ENCODE peak calls at places on chromosomes 12 and 14, in nine cellular contexts. O is suprapubic skin, Z is tibial nerve, B is A673, E is breast epithelium, K is psoas muscle, J is HCT116, Q is left ventricle myocardium inferior, Y is pancreas. H is an unnamed sample.

GRCh38 chr12:144650-145284 is 69.2 kb downstream of the SLC6A12 start:
- DNase-seq in O (no peak), Z (no peak), B (no peak), E (no peak), K (no peak), J (no peak), Q (no peak), Y (no peak), H (no peak)

GRCh38 chr12:49636979-49637378 is 13.6 kb downstream of the PRPF40B start:
- DNase-seq in O (no peak), Z (no peak), B (peak; percentile 82), E (no peak), K (no peak), J (peak; percentile 22), Q (no peak), Y (no peak), H (no peak)

GRCh38 chr12:54431911-54432814 is 13.1 kb upstream of the ITGA5 start:
- DNase-seq in O (peak; percentile 86), Z (peak; percentile 27), B (peak; percentile 85), E (no peak), K (peak; percentile 82), J (no peak), Q (peak; percentile 77), Y (peak; percentile 62), H (peak; percentile 93)

GRCh38 chr12:57459750-57460400 is at the start of gene GLI1:
- DNase-seq in O (no peak), Z (no peak), B (peak; percentile 51), E (no peak), K (no peak), J (no peak), Q (no peak), Y (peak; percentile 56), H (no peak)

GRCh38 chr12:109264095-109264942 is 44.8 kb downstream of the FOXN4 start:
- DNase-seq in O (peak; percentile 90), Z (peak; percentile 54), B (peak; percentile 87), E (peak; percentile 68), K (peak; percentile 87), J (peak; percentile 77), Q (peak; percentile 70), Y (peak; percentile 66), H (peak; percentile 88)

GRCh38 chr12:121036810-121037326 is 2.2 kb downstream of the OASL start:
- DNase-seq in O (no peak), Z (no peak), B (peak; percentile 39), E (no peak), K (no peak), J (no peak), Q (no peak), Y (no peak), H (no peak)

GRCh38 chr12:58496411-58496810 is 423.9 kb downstream of the LRIG3 start:
- DNase-seq in O (no peak), Z (no peak), B (no peak), E (no peak), K (no peak), J (no peak), Q (no peak), Y (no peak), H (no peak)

GRCh38 chr14:68794130-68794855 is 1.4 kb upstream of the ZFP36L1 start:
- DNase-seq in O (peak; percentile 95), Z (peak; percentile 87), B (peak; percentile 64), E (peak; percentile 89), K (peak; percentile 95), J (no peak), Q (peak; percentile 90), Y (peak; percentile 85), H (peak; percentile 96)

GRCh38 chr12:115088328-115088994 is 404.5 kb upstream of the TBX3 start:
- DNase-seq in O (no peak), Z (no peak), B (no peak), E (no peak), K (no peak), J (no peak), Q (peak; percentile 22), Y (peak; percentile 64), H (no peak)

GRCh38 chr14:56498112-56498511 is 81.5 kb upstream of the TMEM260 start:
- DNase-seq in O (no peak), Z (no peak), B (no peak), E (no peak), K (no peak), J (no peak), Q (no peak), Y (no peak), H (no peak)

GRCh38 chr12:72207756-72208155 is 64.4 kb upstream of the TRHDE start:
- DNase-seq in O (no peak), Z (no peak), B (peak; percentile 18), E (no peak), K (no peak), J (no peak), Q (no peak), Y (no peak), H (no peak)

GRCh38 chr12:56884421-56884820 is 49.8 kb downstream of the SDR9C7 start:
- DNase-seq in O (no peak), Z (no peak), B (peak; percentile 6), E (no peak), K (no peak), J (no peak), Q (no peak), Y (no peak), H (no peak)

GRCh38 chr14:25909361-25909760 is 688.5 kb downstream of the NOVA1 start:
- DNase-seq in O (no peak), Z (no peak), B (no peak), E (no peak), K (no peak), J (no peak), Q (no peak), Y (no peak), H (no peak)

GRCh38 chr14:79557309-79557708 is 654.0 kb downstream of the DIO2 start:
- DNase-seq in O (no peak), Z (no peak), B (no peak), E (no peak), K (no peak), J (no peak), Q (no peak), Y (no peak), H (no peak)

GRCh38 chr14:99509871-99510555 is 28.8 kb downstream of the CCNK start:
- DNase-seq in O (peak; percentile 76), Z (no peak), B (no peak), E (no peak), K (no peak), J (no peak), Q (no peak), Y (no peak), H (peak; percentile 73)

GRCh38 chr14:31968107-31968810 is 108.8 kb upstream of the ARHGAP5 start:
- DNase-seq in O (no peak), Z (no peak), B (no peak), E (no peak), K (no peak), J (no peak), Q (no peak), Y (no peak), H (no peak)

GRCh38 chr14:77421241-77421640 is 2.1 kb downstream of the NOXRED1 start:
- DNase-seq in O (no peak), Z (no peak), B (no peak), E (no peak), K (no peak), J (no peak), Q (no peak), Y (no peak), H (no peak)

DNA sequence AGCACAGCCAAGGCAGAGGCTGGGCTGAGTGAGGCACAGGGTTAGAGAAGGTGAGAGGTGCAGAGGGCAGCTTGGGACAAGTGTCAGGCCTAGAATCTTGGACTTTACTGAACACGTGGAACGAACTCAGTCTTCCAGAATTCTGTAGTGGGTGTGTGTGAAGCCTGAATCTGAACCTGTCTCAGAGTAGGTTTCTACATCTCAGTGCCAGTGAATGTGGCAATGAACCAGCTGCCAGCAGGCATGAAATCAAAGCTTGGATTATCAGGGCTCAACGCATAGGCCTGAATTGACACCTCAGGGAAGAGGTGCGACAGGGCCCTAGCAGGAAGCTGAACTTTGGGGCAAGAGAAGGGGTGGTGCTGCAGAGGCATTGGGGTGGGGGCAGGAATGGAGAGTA is 104.6 kb downstream of the SAMD4A start:
- DNase-seq in O (no peak), Z (no peak), B (no peak), E (no peak), K (peak; percentile 61), J (no peak), Q (peak; percentile 20), Y (no peak), H (no peak)
- H3K4me3 ChIP-seq in O (no peak overlapping the region), Z (no peak overlapping the region), B (no peak overlapping the region), E (no peak overlapping the region), K (no peak overlapping the region), J (no peak overlapping the region), Q (no peak overlapping the region), Y (no peak overlapping the region), H (no peak overlapping the region)

GRCh38 chr12:94987806-94988205 is 15.7 kb downstream of the NDUFA12 start:
- DNase-seq in O (no peak), Z (no peak), B (no peak), E (no peak), K (no peak), J (no peak), Q (no peak), Y (no peak), H (no peak)
- H3K4me1 ChIP-seq in O (no peaks in the 10 kb centered on the region), Z (no peaks in the 10 kb centered on the region), B (no peaks in the 10 kb centered on the region), E (no peaks in the 10 kb centered on the region), K (no peaks in the 10 kb centered on the region), J (no peaks in the 10 kb centered on the region), Q (peaks cover 6% of the 10 kb centered on the region), Y (no peaks in the 10 kb centered on the region), H (no peaks in the 10 kb centered on the region)

DNA sequence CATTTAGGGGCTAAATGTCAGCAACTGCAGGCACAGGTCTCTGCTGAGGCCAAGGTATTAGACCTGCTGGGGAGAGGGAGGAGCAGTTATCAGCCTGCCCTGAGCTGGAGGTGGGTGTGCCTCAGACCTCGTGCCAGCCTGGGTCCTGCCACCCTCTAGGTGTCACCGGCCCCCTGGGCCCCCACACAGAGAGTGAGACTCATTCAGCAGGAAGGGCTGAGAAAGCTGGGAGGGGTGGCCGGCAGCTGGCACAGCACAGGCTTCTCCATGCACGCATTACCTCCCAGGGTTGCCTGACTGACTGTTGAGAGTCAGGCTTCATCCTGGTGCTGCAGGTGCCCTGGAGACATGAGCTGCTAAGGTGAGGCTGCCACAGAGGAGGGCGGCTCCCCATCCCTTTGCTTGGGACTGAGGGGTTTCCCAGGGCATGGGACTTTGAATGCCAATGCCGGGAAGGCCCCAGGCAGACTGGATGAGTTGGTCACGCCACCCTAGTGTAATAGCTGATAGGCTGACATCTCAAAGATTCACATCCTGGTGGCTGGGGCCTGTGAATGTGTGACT is 75.3 kb upstream of the C14orf180 start:
- DNase-seq in O (no peak), Z (no peak), B (no peak), E (no peak), K (no peak), J (no peak), Q (no peak), Y (no peak), H (no peak)
- H3K27me3 ChIP-seq in O (peaks cover 32% of the 10 kb centered on the region), Z (no peaks in the 10 kb centered on the region), B (peaks cover 10% of the 10 kb centered on the region), E (no peaks in the 10 kb centered on the region), K (peaks cover 10% of the 10 kb centered on the region), J (peaks cover 10% of the 10 kb centered on the region), Q (peaks cover 17% of the 10 kb centered on the region), Y (no peaks in the 10 kb centered on the region), H (no peaks in the 10 kb centered on the region)

DNA sequence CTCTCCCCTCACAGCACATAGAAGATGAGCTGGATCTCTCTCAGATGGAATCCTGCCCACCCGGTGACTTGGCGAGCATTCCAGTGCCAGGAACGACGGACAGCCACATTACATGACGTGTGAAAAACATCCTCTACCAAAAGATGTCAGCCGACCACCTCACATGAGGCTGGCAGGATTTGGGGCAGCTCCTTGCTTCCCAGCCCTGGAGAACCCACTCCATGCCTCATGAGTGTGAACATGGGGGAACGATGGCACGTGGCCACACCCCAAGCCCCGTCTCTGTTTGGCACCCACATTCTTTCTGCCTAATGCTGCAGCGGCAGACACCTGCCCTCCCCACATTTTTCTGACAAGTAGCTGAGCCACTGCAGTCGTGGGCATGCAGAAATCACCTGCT is 202.5 kb downstream of the CALM1 start:
- DNase-seq in O (no peak), Z (no peak), B (no peak), E (no peak), K (no peak), J (no peak), Q (no peak), Y (no peak), H (peak; percentile 71)
- H3K4me3 ChIP-seq in O (no peak overlapping the region), Z (no peak overlapping the region), B (no peak overlapping the region), E (no peak overlapping the region), K (no peak overlapping the region), J (no peak overlapping the region), Q (no peak overlapping the region), Y (no peak overlapping the region), H (no peak overlapping the region)